ENCODE peak calls at places on chromosomes 5 and 9, in six cellular contexts. E is HCT116, K is neural progenitor cell, Q is keratinocyte, G is astrocyte, R is GM23338. P is an unnamed sample.

GRCh38 chr5:138506370-138507113 is 36.5 kb downstream of the ETF1 start:
- DNase-seq in E (no peak), K (no peak), Q (no peak), G (no peak), R (no peak), P (no peak)

GRCh38 chr5:169152453-169152852 is 148.5 kb downstream of the SLIT3 start:
- DNase-seq in E (no peak), K (no peak), Q (no peak), G (no peak), R (no peak), P (no peak)

GRCh38 chr9:4344946-4345345 is 45.1 kb upstream of the GLIS3 start:
- DNase-seq in E (no peak), K (no peak), Q (peak; percentile 59), G (no peak), R (no peak), P (no peak)

GRCh38 chr9:20760246-20760901 is 76.3 kb downstream of the FOCAD start:
- DNase-seq in E (no peak), K (no peak), Q (no peak), G (no peak), R (no peak), P (no peak)

GRCh38 chr5:2579126-2579525 is 172.4 kb downstream of the IRX2 start:
- DNase-seq in E (no peak), K (peak; percentile 25), Q (no peak), G (no peak), R (peak; percentile 8), P (no peak)

GRCh38 chr5:83507431-83507830 is 35.9 kb downstream of the VCAN start:
- DNase-seq in E (no peak), K (no peak), Q (no peak), G (no peak), R (no peak), P (no peak)

GRCh38 chr5:108753331-108753730 is 5.6 kb downstream of the FER start:
- DNase-seq in E (no peak), K (no peak), Q (no peak), G (peak; percentile 70), R (no peak), P (no peak)

GRCh38 chr5:89901983-89902382 is 507.6 kb downstream of the CETN3 start:
- DNase-seq in E (no peak), K (no peak), Q (no peak), G (no peak), R (no peak), P (peak; percentile 1)

GRCh38 chr5:72252574-72253155 is 67.4 kb downstream of the MRPS27 start:
- DNase-seq in E (no peak), K (no peak), Q (no peak), G (no peak), R (no peak), P (peak; percentile 27)

GRCh38 chr9:29214162-29214520 is 1640.9 kb upstream of the C9orf72 start:
- DNase-seq in E (no peak), K (peak; percentile 77), Q (no peak), G (no peak), R (peak; percentile 94), P (no peak)

GRCh38 chr9:8643464-8643863 is 843.9 kb upstream of the DMAC1 start:
- DNase-seq in E (no peak), K (no peak), Q (no peak), G (no peak), R (no peak), P (no peak)

GRCh38 chr5:80725446-80725845 is 70.7 kb upstream of the DHFR start:
- DNase-seq in E (no peak), K (no peak), Q (no peak), G (no peak), R (no peak), P (no peak)

GRCh38 chr9:109166771-109167601 is at the start of gene FRRS1L:
- DNase-seq in E (no peak), K (peak; percentile 78), Q (no peak), G (no peak), R (peak; percentile 71), P (peak; percentile 10)

GRCh38 chr5:76732405-76733048 is 16.6 kb downstream of the F2R start:
- DNase-seq in E (no peak), K (no peak), Q (no peak), G (no peak), R (no peak), P (no peak)

GRCh38 chr5:123806644-123807043 is 294.7 kb downstream of the CSNK1G3 start:
- DNase-seq in E (no peak), K (no peak), Q (no peak), G (no peak), R (no peak), P (no peak)

GRCh38 chr9:95857122-95857521 is 18.4 kb upstream of the ERCC6L2 start:
- DNase-seq in E (no peak), K (peak; percentile 13), Q (no peak), G (peak; percentile 67), R (peak; percentile 9), P (peak; percentile 73)

GRCh38 chr5:171893290-171893890 is 107.8 kb downstream of the SMIM23 start:
- DNase-seq in E (no peak), K (no peak), Q (no peak), G (peak; percentile 69), R (no peak), P (peak; percentile 78)

GRCh38 chr5:132466453-132467291 is 23.9 kb downstream of the IRF1 start:
- DNase-seq in E (no peak), K (no peak), Q (peak; percentile 78), G (peak; percentile 33), R (no peak), P (peak; percentile 41)

GRCh38 chr5:112253478-112254250 is 165.4 kb downstream of the EPB41L4A start:
- DNase-seq in E (no peak), K (no peak), Q (no peak), G (peak; percentile 29), R (peak; percentile 13), P (no peak)

GRCh38 chr5:142353093-142353472 is 28.3 kb upstream of the SPRY4 start:
- DNase-seq in E (no peak), K (no peak), Q (no peak), G (no peak), R (no peak), P (no peak)

GRCh38 chr9:76704601-76705204 is 59.5 kb upstream of the PCA3 start:
- DNase-seq in E (peak; percentile 80), K (peak; percentile 87), Q (peak; percentile 13), G (peak; percentile 88), R (peak; percentile 88), P (peak; percentile 96)

GRCh38 chr5:113169720-113170119 is 193.1 kb downstream of the DCP2 start:
- DNase-seq in E (no peak), K (no peak), Q (no peak), G (no peak), R (no peak), P (peak; percentile 22)

DNA sequence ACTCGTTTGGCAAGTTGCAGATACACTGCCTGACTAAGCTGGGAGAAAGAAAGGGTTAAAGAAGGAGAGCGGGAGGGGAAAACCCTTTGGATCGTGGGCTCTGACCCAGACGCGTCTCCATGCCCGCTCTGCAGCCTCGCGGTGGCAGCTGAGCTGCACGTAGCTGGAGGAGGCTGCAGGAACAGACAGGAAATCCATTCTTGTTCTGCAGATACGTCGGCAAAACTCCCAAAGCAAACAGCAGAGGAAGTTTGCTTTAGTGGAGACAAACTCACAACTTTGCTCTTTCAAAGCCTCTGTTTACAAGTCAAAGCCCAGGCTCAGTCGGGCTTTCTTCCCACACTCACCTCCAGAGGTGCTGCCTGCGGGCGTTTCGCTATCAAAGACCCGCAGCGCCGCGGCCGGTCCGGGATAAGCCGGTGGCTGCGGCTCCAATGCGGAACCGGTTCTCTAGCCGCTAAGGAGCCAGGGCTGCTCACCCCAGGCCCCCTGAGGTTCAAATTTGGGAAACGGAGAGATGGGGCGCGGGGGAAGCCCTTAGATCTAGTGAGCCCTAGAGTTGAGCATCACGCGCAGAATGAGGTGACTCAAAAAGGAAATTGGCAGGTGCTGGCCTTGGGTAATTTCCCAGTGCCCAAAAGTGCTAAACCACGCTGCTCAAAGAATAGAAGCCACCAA is 60.7 kb downstream of the MAT2B start:
- DNase-seq in E (no peak), K (peak; percentile 65), Q (no peak), G (no peak), R (peak; percentile 82), P (peak; percentile 35)
- TF ChIP-seq EZH2 in E (no peak), K (no peak), Q (no peak), G (no peak), R (no peak), P (no peak)

GRCh38 chr9:87109182-87109581 is 161.9 kb upstream of the GAS1 start:
- DNase-seq in E (no peak), K (no peak), Q (no peak), G (peak; percentile 12), R (no peak), P (peak; percentile 12)

GRCh38 chr9:87111010-87111409 is 163.7 kb upstream of the GAS1 start:
- DNase-seq in E (no peak), K (no peak), Q (no peak), G (no peak), R (no peak), P (no peak)

GRCh38 chr9:87109851-87110250 is 162.5 kb upstream of the GAS1 start:
- DNase-seq in E (no peak), K (no peak), Q (no peak), G (peak; percentile 28), R (no peak), P (peak; percentile 62)

GRCh38 chr9:87107072-87107471 is 159.8 kb upstream of the GAS1 start:
- DNase-seq in E (no peak), K (peak; percentile 53), Q (peak; percentile 88), G (no peak), R (peak; percentile 66), P (no peak)

DNA sequence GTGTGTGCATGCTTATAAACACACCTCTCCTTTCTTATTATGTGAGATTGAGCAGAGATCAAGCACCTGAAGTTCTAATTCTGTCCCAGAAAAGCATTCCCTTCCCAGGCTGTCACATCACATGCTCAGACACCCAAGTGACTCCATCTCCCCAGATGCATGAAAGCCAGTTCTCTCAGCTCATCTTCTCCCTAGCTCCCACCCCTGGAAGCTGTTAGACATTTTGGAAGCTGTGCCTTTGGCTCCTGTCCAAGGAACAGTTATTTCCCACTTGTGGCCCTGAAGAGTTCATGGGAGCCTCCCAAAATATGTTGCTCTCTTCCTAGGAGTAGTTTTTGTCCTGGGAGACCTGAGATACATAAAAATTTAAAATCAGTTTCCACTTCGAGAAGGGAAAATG is 161.3 kb upstream of the GAS1 start:
- DNase-seq in E (no peak), K (no peak), Q (no peak), G (no peak), R (no peak), P (no peak)
- H2AFZ ChIP-seq in E (no peak overlapping the region), K (no peak overlapping the region), Q (no peak overlapping the region), G (no peak overlapping the region), R (no peak overlapping the region), P (no peak overlapping the region)

GRCh38 chr5:151122828-151123227 is 34.8 kb downstream of the ANXA6 start:
- DNase-seq in E (no peak), K (no peak), Q (no peak), G (no peak), R (no peak), P (no peak)

GRCh38 chr5:151121095-151121494 is 36.5 kb downstream of the ANXA6 start:
- DNase-seq in E (no peak), K (no peak), Q (no peak), G (no peak), R (no peak), P (no peak)

GRCh38 chr5:151123897-151124751 is 33.5 kb downstream of the ANXA6 start:
- DNase-seq in E (no peak), K (peak; percentile 16), Q (no peak), G (peak; percentile 14), R (no peak), P (peak; percentile 16)

GRCh38 chr5:151118898-151119600 is 38.2 kb upstream of the TNIP1 start:
- DNase-seq in E (no peak), K (no peak), Q (no peak), G (no peak), R (no peak), P (no peak)

GRCh38 chr5:151121652-151122051 is 35.9 kb downstream of the ANXA6 start:
- DNase-seq in E (no peak), K (no peak), Q (no peak), G (no peak), R (no peak), P (no peak)
- H3K4me1 ChIP-seq in E (peaks cover 12% of the 10 kb centered on the region), K (peaks cover 4% of the 10 kb centered on the region), Q (no peaks in the 10 kb centered on the region), G (peaks cover 9% of the 10 kb centered on the region), R (no peaks in the 10 kb centered on the region), P (peaks cover 2% of the 10 kb centered on the region)

GRCh38 chr5:51382508-51382758 is 815 bp upstream of the ISL1 start:
- DNase-seq in E (no peak), K (no peak), Q (no peak), G (no peak), R (no peak), P (no peak)
- TF ChIP-seq EZH2 in E (no peak), K (peak; percentile 71), Q (no peak), G (no peak), R (peak; percentile 89), P (no peak)

P was measured in fibroblast of lung.